ENCODE peak calls at places on chromosomes 13 and 19, in eight cellular contexts. One of them, this sample, is unnamed.

GRCh38 chr19:33511346-33511745 is 10.2 kb downstream of the PEPD start:
- DNase-seq in fibroblast of mammary gland: no peak
- DNase-seq in kidney epithelial cell: no peak
- DNase-seq in MM.1S: no peak
- DNase-seq in pancreas: no peak
- DNase-seq in fibroblast of lung: no peak
- DNase-seq in endodermal cell: no peak
- DNase-seq in fibroblast of the aortic adventitia: no peak
- DNase-seq in this sample: no peak

GRCh38 chr19:768424-768823 is 17.5 kb downstream of the MISP start:
- DNase-seq in fibroblast of mammary gland: peak
- DNase-seq in kidney epithelial cell: peak
- DNase-seq in MM.1S: no peak
- DNase-seq in pancreas: no peak
- DNase-seq in fibroblast of lung: peak
- DNase-seq in endodermal cell: no peak
- DNase-seq in fibroblast of the aortic adventitia: peak
- DNase-seq in this sample: no peak

GRCh38 chr13:18212873-18213272 is 968.8 kb downstream of the TUBA3C start:
- DNase-seq in fibroblast of mammary gland: no peak
- DNase-seq in kidney epithelial cell: no peak
- DNase-seq in MM.1S: no peak
- DNase-seq in pancreas: peak
- DNase-seq in fibroblast of lung: no peak
- DNase-seq in endodermal cell: no peak
- DNase-seq in fibroblast of the aortic adventitia: no peak
- DNase-seq in this sample: no peak

GRCh38 chr13:40622761-40623160 is 43.7 kb downstream of the FOXO1 start:
- DNase-seq in fibroblast of mammary gland: no peak
- DNase-seq in kidney epithelial cell: no peak
- DNase-seq in MM.1S: no peak
- DNase-seq in pancreas: no peak
- DNase-seq in fibroblast of lung: no peak
- DNase-seq in endodermal cell: no peak
- DNase-seq in fibroblast of the aortic adventitia: no peak
- DNase-seq in this sample: no peak

GRCh38 chr19:13935765-13936486 is 2.3 kb downstream of the PODNL1 start:
- DNase-seq in fibroblast of mammary gland: no peak
- DNase-seq in kidney epithelial cell: no peak
- DNase-seq in MM.1S: no peak
- DNase-seq in pancreas: no peak
- DNase-seq in fibroblast of lung: peak
- DNase-seq in endodermal cell: peak
- DNase-seq in fibroblast of the aortic adventitia: no peak
- DNase-seq in this sample: no peak

GRCh38 chr13:114020750-114021463 is 47.0 kb upstream of the C13orf46 start:
- DNase-seq in fibroblast of mammary gland: no peak
- DNase-seq in kidney epithelial cell: no peak
- DNase-seq in MM.1S: no peak
- DNase-seq in pancreas: no peak
- DNase-seq in fibroblast of lung: no peak
- DNase-seq in endodermal cell: no peak
- DNase-seq in fibroblast of the aortic adventitia: no peak
- DNase-seq in this sample: no peak

GRCh38 chr13:113922412-113923118 is 51.3 kb downstream of the C13orf46 start:
- DNase-seq in fibroblast of mammary gland: no peak
- DNase-seq in kidney epithelial cell: no peak
- DNase-seq in MM.1S: no peak
- DNase-seq in pancreas: no peak
- DNase-seq in fibroblast of lung: no peak
- DNase-seq in endodermal cell: peak
- DNase-seq in fibroblast of the aortic adventitia: no peak
- DNase-seq in this sample: no peak

GRCh38 chr13:76715043-76715442 is 171.2 kb downstream of the KCTD12 start:
- DNase-seq in fibroblast of mammary gland: no peak
- DNase-seq in kidney epithelial cell: no peak
- DNase-seq in MM.1S: no peak
- DNase-seq in pancreas: no peak
- DNase-seq in fibroblast of lung: no peak
- DNase-seq in endodermal cell: no peak
- DNase-seq in fibroblast of the aortic adventitia: no peak
- DNase-seq in this sample: no peak

GRCh38 chr13:45267215-45267614 is 66.4 kb upstream of the KCTD4 start:
- DNase-seq in fibroblast of mammary gland: no peak
- DNase-seq in kidney epithelial cell: no peak
- DNase-seq in MM.1S: no peak
- DNase-seq in pancreas: no peak
- DNase-seq in fibroblast of lung: no peak
- DNase-seq in endodermal cell: no peak
- DNase-seq in fibroblast of the aortic adventitia: no peak
- DNase-seq in this sample: no peak

GRCh38 chr13:39767791-39768564 is 112.5 kb downstream of the COG6 start:
- DNase-seq in fibroblast of mammary gland: no peak
- DNase-seq in kidney epithelial cell: no peak
- DNase-seq in MM.1S: no peak
- DNase-seq in pancreas: no peak
- DNase-seq in fibroblast of lung: no peak
- DNase-seq in endodermal cell: peak
- DNase-seq in fibroblast of the aortic adventitia: no peak
- DNase-seq in this sample: no peak

GRCh38 chr13:86792153-86792651 is 879.0 kb upstream of the SLITRK5 start:
- DNase-seq in fibroblast of mammary gland: no peak
- DNase-seq in kidney epithelial cell: no peak
- DNase-seq in MM.1S: no peak
- DNase-seq in pancreas: no peak
- DNase-seq in fibroblast of lung: no peak
- DNase-seq in endodermal cell: no peak
- DNase-seq in fibroblast of the aortic adventitia: no peak
- DNase-seq in this sample: no peak

DNA sequence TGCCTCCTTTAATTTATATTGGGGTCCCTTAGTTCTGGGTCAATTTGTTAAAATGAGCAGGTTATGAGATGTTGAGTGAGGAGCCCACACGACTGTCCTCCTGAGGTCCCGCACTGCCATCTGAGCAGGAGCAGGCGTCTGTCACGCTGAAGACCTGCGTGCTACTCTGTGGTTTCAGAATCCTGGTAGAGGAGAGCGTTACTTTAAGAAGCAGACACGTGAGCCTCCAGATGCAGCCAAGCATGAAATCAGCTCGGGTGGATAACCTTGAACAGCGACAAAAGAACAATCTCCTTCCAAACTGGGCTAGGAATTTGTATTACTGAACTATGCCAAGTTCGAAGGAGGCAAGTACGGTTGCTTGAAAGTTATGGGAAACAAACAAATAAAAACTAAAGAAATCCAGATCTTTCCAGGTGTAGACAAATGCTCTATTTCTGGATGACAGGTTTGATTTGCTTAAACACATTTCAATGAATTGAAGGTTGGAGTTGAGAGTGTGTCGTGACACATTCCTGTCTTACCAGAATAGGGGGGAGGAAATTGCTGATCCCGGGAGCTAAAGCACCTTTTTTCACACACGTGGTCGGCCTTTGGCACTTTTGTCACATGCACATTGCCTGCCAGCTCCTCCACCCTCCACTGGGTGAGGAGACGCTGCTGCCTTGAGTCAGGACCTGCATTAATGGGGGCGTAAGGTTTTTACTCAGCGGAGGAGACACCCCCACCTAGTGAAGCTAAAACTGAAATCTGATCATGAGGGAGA is 945.5 kb upstream of the SLC10A2 start:
- DNase-seq in fibroblast of mammary gland: no peak
- DNase-seq in kidney epithelial cell: no peak
- DNase-seq in MM.1S: no peak
- DNase-seq in pancreas: peak
- DNase-seq in fibroblast of lung: peak
- DNase-seq in endodermal cell: peak
- DNase-seq in fibroblast of the aortic adventitia: peak
- DNase-seq in this sample: no peak
- H3K4me3 ChIP-seq in fibroblast of mammary gland: no peak
- H3K4me3 ChIP-seq in kidney epithelial cell: no peak
- H3K4me3 ChIP-seq in MM.1S: no peak
- H3K4me3 ChIP-seq in pancreas: no peak
- H3K4me3 ChIP-seq in fibroblast of lung: no peak
- H3K4me3 ChIP-seq in endodermal cell: no peak
- H3K4me3 ChIP-seq in fibroblast of the aortic adventitia: no peak
- H3K4me3 ChIP-seq in this sample: no peak

DNA sequence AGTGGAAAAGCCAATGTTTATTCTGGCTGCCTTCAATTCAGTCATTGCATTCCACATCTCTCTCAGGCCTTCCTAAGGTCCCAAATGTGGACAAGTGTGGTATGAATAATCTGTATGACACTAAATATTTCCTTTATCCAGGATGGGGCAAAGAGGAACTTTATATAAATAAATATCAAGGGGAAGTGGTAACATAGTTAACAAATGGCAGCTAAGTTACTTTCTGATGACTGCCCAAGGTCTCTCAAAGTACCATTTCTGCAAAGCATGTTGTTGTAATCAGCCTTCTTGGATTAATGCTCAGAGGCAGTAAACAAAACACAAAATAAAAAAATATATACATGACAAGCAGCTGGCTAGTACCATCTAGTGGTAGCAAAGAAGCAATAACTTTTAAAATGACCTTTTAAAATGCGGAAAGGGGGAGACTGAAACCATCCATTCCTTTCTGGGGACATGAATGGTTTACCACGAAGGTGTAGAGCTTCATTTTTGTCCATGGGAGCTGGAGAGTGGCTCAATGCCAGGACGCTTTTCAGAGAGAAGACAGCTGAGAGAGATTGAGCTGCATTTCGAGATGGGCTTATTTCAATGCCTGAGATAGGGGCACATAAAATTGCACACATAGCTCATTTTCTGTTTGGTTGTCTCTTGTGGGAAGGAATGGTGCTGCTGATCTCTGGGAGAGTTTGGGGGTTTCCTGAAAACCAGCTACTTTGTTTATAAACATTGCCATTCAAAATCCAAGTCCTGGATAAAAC is 259.2 kb downstream of the RFC3 start:
- DNase-seq in fibroblast of mammary gland: peak
- DNase-seq in kidney epithelial cell: no peak
- DNase-seq in MM.1S: peak
- DNase-seq in pancreas: no peak
- DNase-seq in fibroblast of lung: peak
- DNase-seq in endodermal cell: no peak
- DNase-seq in fibroblast of the aortic adventitia: peak
- DNase-seq in this sample: peak
- H3K4me3 ChIP-seq in fibroblast of mammary gland: no peak
- H3K4me3 ChIP-seq in kidney epithelial cell: no peak
- H3K4me3 ChIP-seq in MM.1S: no peak
- H3K4me3 ChIP-seq in pancreas: no peak
- H3K4me3 ChIP-seq in fibroblast of lung: no peak
- H3K4me3 ChIP-seq in endodermal cell: no peak
- H3K4me3 ChIP-seq in fibroblast of the aortic adventitia: no peak
- H3K4me3 ChIP-seq in this sample: no peak

GRCh38 chr13:31517599-31517998 is 221.7 kb upstream of the RXFP2 start:
- DNase-seq in fibroblast of mammary gland: no peak
- DNase-seq in kidney epithelial cell: no peak
- DNase-seq in MM.1S: no peak
- DNase-seq in pancreas: no peak
- DNase-seq in fibroblast of lung: no peak
- DNase-seq in endodermal cell: no peak
- DNase-seq in fibroblast of the aortic adventitia: no peak
- DNase-seq in this sample: no peak
- H3K4me3 ChIP-seq in fibroblast of mammary gland: no peak
- H3K4me3 ChIP-seq in kidney epithelial cell: no peak
- H3K4me3 ChIP-seq in MM.1S: no peak
- H3K4me3 ChIP-seq in pancreas: no peak
- H3K4me3 ChIP-seq in fibroblast of lung: no peak
- H3K4me3 ChIP-seq in endodermal cell: no peak
- H3K4me3 ChIP-seq in fibroblast of the aortic adventitia: no peak
- H3K4me3 ChIP-seq in this sample: no peak

DNA sequence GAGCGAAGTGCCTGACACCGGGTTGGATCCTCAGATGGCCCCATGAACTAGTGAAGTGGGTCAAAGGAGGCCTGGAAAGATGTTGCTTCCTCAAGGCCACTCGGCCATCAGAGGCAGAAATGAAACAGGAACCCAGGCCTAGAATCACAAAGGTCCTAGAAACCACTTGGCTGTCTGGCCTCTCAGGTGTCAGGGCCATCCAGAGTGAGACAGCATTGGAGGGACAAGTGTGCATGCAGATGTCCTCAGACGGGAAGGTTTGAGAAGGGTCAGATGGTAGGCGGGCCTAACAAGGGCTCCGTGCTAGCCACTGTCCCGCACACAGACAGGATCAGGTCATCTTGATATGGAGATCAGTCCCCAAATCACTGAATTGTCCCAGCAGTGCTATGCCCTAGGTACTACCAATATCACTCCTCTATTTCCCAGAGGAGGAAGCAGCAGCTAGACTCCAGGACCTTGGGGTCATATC is 14.3 kb downstream of the CCDC97 start:
- DNase-seq in fibroblast of mammary gland: peak
- DNase-seq in kidney epithelial cell: no peak
- DNase-seq in MM.1S: no peak
- DNase-seq in pancreas: no peak
- DNase-seq in fibroblast of lung: no peak
- DNase-seq in endodermal cell: peak
- DNase-seq in fibroblast of the aortic adventitia: no peak
- DNase-seq in this sample: no peak
- H3K4me3 ChIP-seq in fibroblast of mammary gland: no peak
- H3K4me3 ChIP-seq in kidney epithelial cell: no peak
- H3K4me3 ChIP-seq in MM.1S: no peak
- H3K4me3 ChIP-seq in pancreas: no peak
- H3K4me3 ChIP-seq in fibroblast of lung: no peak
- H3K4me3 ChIP-seq in endodermal cell: no peak
- H3K4me3 ChIP-seq in fibroblast of the aortic adventitia: no peak
- H3K4me3 ChIP-seq in this sample: no peak

GRCh38 chr13:103222683-103223082 is 156.5 kb upstream of the SLC10A2 start:
- DNase-seq in fibroblast of mammary gland: peak
- DNase-seq in kidney epithelial cell: no peak
- DNase-seq in MM.1S: no peak
- DNase-seq in pancreas: no peak
- DNase-seq in fibroblast of lung: no peak
- DNase-seq in endodermal cell: no peak
- DNase-seq in fibroblast of the aortic adventitia: no peak
- DNase-seq in this sample: no peak

GRCh38 chr13:103218253-103218652 is 152.0 kb upstream of the SLC10A2 start:
- DNase-seq in fibroblast of mammary gland: peak
- DNase-seq in kidney epithelial cell: no peak
- DNase-seq in MM.1S: no peak
- DNase-seq in pancreas: no peak
- DNase-seq in fibroblast of lung: peak
- DNase-seq in endodermal cell: no peak
- DNase-seq in fibroblast of the aortic adventitia: no peak
- DNase-seq in this sample: no peak
- H3K4me3 ChIP-seq in fibroblast of mammary gland: no peak
- H3K4me3 ChIP-seq in kidney epithelial cell: no peak
- H3K4me3 ChIP-seq in MM.1S: no peak
- H3K4me3 ChIP-seq in pancreas: no peak
- H3K4me3 ChIP-seq in fibroblast of lung: no peak
- H3K4me3 ChIP-seq in endodermal cell: no peak
- H3K4me3 ChIP-seq in fibroblast of the aortic adventitia: no peak
- H3K4me3 ChIP-seq in this sample: no peak

DNA sequence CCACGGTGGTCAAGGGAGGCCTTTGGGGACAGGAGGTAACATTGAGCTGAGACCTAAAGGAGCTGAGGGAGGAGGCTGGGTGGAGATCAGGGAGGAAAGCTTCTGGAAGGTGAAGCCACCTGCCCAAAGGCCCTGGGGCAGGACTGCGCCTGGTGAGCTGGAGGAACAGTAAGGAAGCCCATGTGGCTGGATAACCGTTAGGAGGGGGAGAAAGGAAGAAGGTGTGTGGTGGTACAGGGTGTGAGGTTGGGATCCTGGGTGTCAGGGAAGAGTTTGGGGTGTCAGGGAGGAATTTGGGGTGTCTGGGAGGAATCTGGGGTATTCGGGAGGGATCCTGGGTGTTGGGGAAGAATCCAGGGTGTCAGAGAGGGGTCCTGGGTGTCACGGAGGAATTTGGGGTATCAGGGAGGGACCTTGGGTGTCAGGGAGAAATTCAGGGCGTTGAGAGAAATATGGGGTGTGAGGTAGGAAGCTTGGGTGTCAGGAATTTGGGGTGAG is 695 bp downstream of the TICAM1 start:
- DNase-seq in fibroblast of mammary gland: no peak
- DNase-seq in kidney epithelial cell: no peak
- DNase-seq in MM.1S: no peak
- DNase-seq in pancreas: no peak
- DNase-seq in fibroblast of lung: no peak
- DNase-seq in endodermal cell: no peak
- DNase-seq in fibroblast of the aortic adventitia: no peak
- DNase-seq in this sample: no peak
- H3K4me3 ChIP-seq in fibroblast of mammary gland: peak
- H3K4me3 ChIP-seq in kidney epithelial cell: peak
- H3K4me3 ChIP-seq in MM.1S: peak
- H3K4me3 ChIP-seq in pancreas: peak
- H3K4me3 ChIP-seq in fibroblast of lung: peak
- H3K4me3 ChIP-seq in endodermal cell: peak
- H3K4me3 ChIP-seq in fibroblast of the aortic adventitia: peak
- H3K4me3 ChIP-seq in this sample: peak

This sample was measured in Jurkat, Clone E6-1.